ENCODE peak calls at places on chromosome 15, in four cellular contexts. F is EH; V is stimulated activated CD8-positive, alpha-beta memory T cell treated with anti-CD3 and anti-CD28 coated beads, Interleukin-7, amount 100 ng/mL, for 24 hours; W is IMR-90. X is an unnamed sample.

GRCh38 chr15:45064386-45064785 is 41.4 kb downstream of the SORD start:
- DNase-seq in F (peak), V (no peak), W (peak), X (peak)

GRCh38 chr15:31488437-31489204 is 162.0 kb downstream of the KLF13 start:
- DNase-seq in F (peak), V (no peak), W (peak), X (peak)

GRCh38 chr15:68349173-68349572 is 71.6 kb downstream of the FEM1B start:
- DNase-seq in F (no peak), V (no peak), W (no peak), X (no peak)

GRCh38 chr15:90956551-90957104 is 1.9 kb downstream of the RCCD1 start:
- DNase-seq in F (peak), V (peak), W (peak), X (peak)

GRCh38 chr15:65857718-65858402 is 11.4 kb upstream of the RAB11A start:
- DNase-seq in F (no peak), V (no peak), W (no peak), X (peak)

GRCh38 chr15:92009162-92009561 is 155.7 kb downstream of the SLCO3A1 start:
- DNase-seq in F (no peak), V (no peak), W (no peak), X (no peak)

GRCh38 chr15:99407716-99408115 is 156.4 kb downstream of the LRRC28 start:
- DNase-seq in F (no peak), V (no peak), W (no peak), X (no peak)

GRCh38 chr15:59437777-59438574 is at the start of gene FAM81A:
- DNase-seq in F (peak), V (no peak), W (peak), X (peak)

GRCh38 chr15:92801412-92801773 is 98.7 kb upstream of the CHD2 start:
- DNase-seq in F (peak), V (no peak), W (peak), X (peak)

GRCh38 chr15:66298803-66299251 is 5.5 kb downstream of the DIS3L start:
- DNase-seq in F (no peak), V (no peak), W (no peak), X (no peak)

X was measured in iris pigment epithelial cell.